ENCODE peak calls at places on chromosomes 4 and X, in five cellular contexts. One of them, this sample, is unnamed.

GRCh38 chr4:141223418-141223817 is 2.7 kb downstream of the ZNF330 start:
- DNase-seq in NB4: no peak
- DNase-seq in IMR-90: no peak
- DNase-seq in sigmoid colon: no peak
- DNase-seq in ovary: no peak
- DNase-seq in this sample: no peak

GRCh38 chrX:70755850-70756249 is 152.7 kb downstream of the TEX11 start:
- DNase-seq in NB4: no peak
- DNase-seq in IMR-90: no peak
- DNase-seq in sigmoid colon: no peak
- DNase-seq in ovary: no peak
- DNase-seq in this sample: no peak

GRCh38 chr4:86934147-86934771 is 552 bp upstream of the AFF1 start:
- DNase-seq in NB4: peak
- DNase-seq in IMR-90: no peak
- DNase-seq in sigmoid colon: no peak
- DNase-seq in ovary: no peak
- DNase-seq in this sample: peak

GRCh38 chr4:164956766-164957643 is 20.5 kb downstream of the TRIM61 start:
- DNase-seq in NB4: no peak
- DNase-seq in IMR-90: peak
- DNase-seq in sigmoid colon: peak
- DNase-seq in ovary: peak
- DNase-seq in this sample: peak

GRCh38 chr4:109873791-109874514 is 26.0 kb downstream of the LRIT3 start:
- DNase-seq in NB4: no peak
- DNase-seq in IMR-90: peak
- DNase-seq in sigmoid colon: no peak
- DNase-seq in ovary: no peak
- DNase-seq in this sample: no peak

GRCh38 chr4:177214935-177215334 is 94.7 kb upstream of the NEIL3 start:
- DNase-seq in NB4: no peak
- DNase-seq in IMR-90: peak
- DNase-seq in sigmoid colon: no peak
- DNase-seq in ovary: no peak
- DNase-seq in this sample: no peak

GRCh38 chrX:72714471-72714916 is 388 bp upstream of the PHKA1 start:
- DNase-seq in NB4: peak
- DNase-seq in IMR-90: peak
- DNase-seq in sigmoid colon: peak
- DNase-seq in ovary: peak
- DNase-seq in this sample: peak

GRCh38 chr4:6829077-6829476 is 46.5 kb downstream of the KIAA0232 start:
- DNase-seq in NB4: no peak
- DNase-seq in IMR-90: no peak
- DNase-seq in sigmoid colon: no peak
- DNase-seq in ovary: no peak
- DNase-seq in this sample: no peak

GRCh38 chr4:86358176-86358701 is 1.6 kb downstream of the MAPK10 start:
- DNase-seq in NB4: no peak
- DNase-seq in IMR-90: peak
- DNase-seq in sigmoid colon: no peak
- DNase-seq in ovary: no peak
- DNase-seq in this sample: no peak

GRCh38 chr4:25085621-25086020 is 54.9 kb upstream of the LGI2 start:
- DNase-seq in NB4: no peak
- DNase-seq in IMR-90: no peak
- DNase-seq in sigmoid colon: no peak
- DNase-seq in ovary: no peak
- DNase-seq in this sample: no peak

GRCh38 chrX:8447367-8447766 is 17.3 kb upstream of the VCX3B start:
- DNase-seq in NB4: no peak
- DNase-seq in IMR-90: no peak
- DNase-seq in sigmoid colon: no peak
- DNase-seq in ovary: no peak
- DNase-seq in this sample: no peak

GRCh38 chr4:65599335-65599734 is 71.0 kb downstream of the EPHA5 start:
- DNase-seq in NB4: no peak
- DNase-seq in IMR-90: peak
- DNase-seq in sigmoid colon: no peak
- DNase-seq in ovary: no peak
- DNase-seq in this sample: no peak

GRCh38 chr4:139154952-139155557 is 22.0 kb downstream of the ELF2 start:
- DNase-seq in NB4: no peak
- DNase-seq in IMR-90: no peak
- DNase-seq in sigmoid colon: no peak
- DNase-seq in ovary: no peak
- DNase-seq in this sample: no peak

GRCh38 chr4:3205995-3206394 is 43.0 kb upstream of the MSANTD1 start:
- DNase-seq in NB4: no peak
- DNase-seq in IMR-90: no peak
- DNase-seq in sigmoid colon: no peak
- DNase-seq in ovary: peak
- DNase-seq in this sample: no peak

GRCh38 chr4:3202836-3203820 is 45.8 kb upstream of the MSANTD1 start:
- DNase-seq in NB4: peak
- DNase-seq in IMR-90: no peak
- DNase-seq in sigmoid colon: no peak
- DNase-seq in ovary: no peak
- DNase-seq in this sample: no peak

GRCh38 chr4:3201718-3202702 is 46.9 kb upstream of the MSANTD1 start:
- DNase-seq in NB4: peak
- DNase-seq in IMR-90: peak
- DNase-seq in sigmoid colon: no peak
- DNase-seq in ovary: no peak
- DNase-seq in this sample: no peak

GRCh38 chr4:3206439-3207100 is 42.4 kb upstream of the MSANTD1 start:
- DNase-seq in NB4: no peak
- DNase-seq in IMR-90: no peak
- DNase-seq in sigmoid colon: no peak
- DNase-seq in ovary: peak
- DNase-seq in this sample: no peak

GRCh38 chr4:3204021-3204431 is 44.9 kb upstream of the MSANTD1 start:
- DNase-seq in NB4: no peak
- DNase-seq in IMR-90: peak
- DNase-seq in sigmoid colon: peak
- DNase-seq in ovary: peak
- DNase-seq in this sample: no peak
- TF ChIP-seq POLR2A in NB4: no peak
- TF ChIP-seq POLR2A in IMR-90: no peak
- TF ChIP-seq POLR2A in sigmoid colon: no peak
- TF ChIP-seq POLR2A in ovary: no peak
- TF ChIP-seq POLR2A in this sample: no peak

GRCh38 chrX:24508375-24508774 is 43.3 kb downstream of the PDK3 start:
- DNase-seq in NB4: no peak
- DNase-seq in IMR-90: no peak
- DNase-seq in sigmoid colon: no peak
- DNase-seq in ovary: no peak
- DNase-seq in this sample: no peak
- TF ChIP-seq POLR2A in NB4: no peak
- TF ChIP-seq POLR2A in IMR-90: no peak
- TF ChIP-seq POLR2A in sigmoid colon: no peak
- TF ChIP-seq POLR2A in ovary: no peak
- TF ChIP-seq POLR2A in this sample: no peak

DNA sequence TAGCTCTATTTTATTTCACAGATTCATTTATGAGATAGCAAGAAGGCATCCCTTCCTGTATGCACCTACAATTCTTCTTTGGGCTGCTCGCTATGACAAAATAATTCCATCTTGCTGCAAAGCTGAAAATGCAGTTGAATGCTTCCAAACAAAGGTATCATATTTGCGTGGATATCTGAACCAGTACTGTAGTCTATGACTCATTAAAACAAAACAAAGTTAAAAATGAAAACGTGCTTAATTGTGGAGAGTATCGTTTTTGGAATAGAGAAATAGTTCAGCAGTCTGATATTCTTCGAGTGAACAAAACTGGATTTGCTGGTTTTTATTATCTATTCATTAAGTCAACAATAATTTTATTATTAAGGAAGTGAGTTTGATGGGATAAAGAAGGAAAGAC is 6.3 kb downstream of the AFP start:
- DNase-seq in NB4: no peak
- DNase-seq in IMR-90: no peak
- DNase-seq in sigmoid colon: no peak
- DNase-seq in ovary: no peak
- DNase-seq in this sample: no peak
- TF ChIP-seq POLR2A in NB4: no peak
- TF ChIP-seq POLR2A in IMR-90: no peak
- TF ChIP-seq POLR2A in sigmoid colon: no peak
- TF ChIP-seq POLR2A in ovary: no peak
- TF ChIP-seq POLR2A in this sample: no peak

DNA sequence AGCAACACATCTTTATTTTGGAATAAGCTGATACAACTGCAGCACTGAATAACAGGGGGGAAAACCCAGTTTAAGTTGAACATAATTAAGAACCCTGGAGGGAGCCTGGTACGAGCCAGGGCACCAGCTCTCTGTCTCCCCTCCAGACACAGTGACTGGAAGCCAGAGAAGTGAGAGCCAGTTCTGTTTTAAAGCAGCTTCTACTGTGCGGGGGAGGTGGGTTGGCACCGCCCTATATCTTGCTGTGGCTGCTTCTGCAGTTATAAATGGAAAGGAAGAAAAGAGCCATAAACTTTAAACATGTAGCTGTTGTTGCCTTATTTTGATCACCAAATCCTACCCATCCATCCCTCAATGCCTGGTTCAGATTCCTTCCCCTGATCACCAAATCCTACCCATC is 207.9 kb upstream of the ANXA3 start:
- DNase-seq in NB4: no peak
- DNase-seq in IMR-90: no peak
- DNase-seq in sigmoid colon: no peak
- DNase-seq in ovary: no peak
- DNase-seq in this sample: no peak
- TF ChIP-seq POLR2A in NB4: no peak
- TF ChIP-seq POLR2A in IMR-90: no peak
- TF ChIP-seq POLR2A in sigmoid colon: no peak
- TF ChIP-seq POLR2A in ovary: no peak
- TF ChIP-seq POLR2A in this sample: no peak

GRCh38 chr4:152156448-152156847 is 379.4 kb downstream of the FBXW7 start:
- DNase-seq in NB4: no peak
- DNase-seq in IMR-90: no peak
- DNase-seq in sigmoid colon: no peak
- DNase-seq in ovary: no peak
- DNase-seq in this sample: no peak
- TF ChIP-seq POLR2A in NB4: no peak
- TF ChIP-seq POLR2A in IMR-90: no peak
- TF ChIP-seq POLR2A in sigmoid colon: no peak
- TF ChIP-seq POLR2A in ovary: no peak
- TF ChIP-seq POLR2A in this sample: no peak

GRCh38 chr4:153485860-153486259 is 19.7 kb downstream of the TMEM131L start:
- DNase-seq in NB4: no peak
- DNase-seq in IMR-90: no peak
- DNase-seq in sigmoid colon: no peak
- DNase-seq in ovary: no peak
- DNase-seq in this sample: no peak

GRCh38 chr4:153486281-153487151 is 20.4 kb downstream of the TMEM131L start:
- DNase-seq in NB4: no peak
- DNase-seq in IMR-90: peak
- DNase-seq in sigmoid colon: no peak
- DNase-seq in ovary: no peak
- DNase-seq in this sample: no peak

GRCh38 chr4:153488719-153489384 is 22.7 kb downstream of the TMEM131L start:
- DNase-seq in NB4: no peak
- DNase-seq in IMR-90: no peak
- DNase-seq in sigmoid colon: no peak
- DNase-seq in ovary: no peak
- DNase-seq in this sample: no peak

GRCh38 chr4:153489856-153490558 is 23.8 kb downstream of the TMEM131L start:
- DNase-seq in NB4: no peak
- DNase-seq in IMR-90: peak
- DNase-seq in sigmoid colon: no peak
- DNase-seq in ovary: no peak
- DNase-seq in this sample: no peak

GRCh38 chr4:153488006-153488718 is 22.0 kb downstream of the TMEM131L start:
- DNase-seq in NB4: no peak
- DNase-seq in IMR-90: peak
- DNase-seq in sigmoid colon: no peak
- DNase-seq in ovary: no peak
- DNase-seq in this sample: no peak
- TF ChIP-seq POLR2A in NB4: no peak
- TF ChIP-seq POLR2A in IMR-90: no peak
- TF ChIP-seq POLR2A in sigmoid colon: no peak
- TF ChIP-seq POLR2A in ovary: no peak
- TF ChIP-seq POLR2A in this sample: no peak

DNA sequence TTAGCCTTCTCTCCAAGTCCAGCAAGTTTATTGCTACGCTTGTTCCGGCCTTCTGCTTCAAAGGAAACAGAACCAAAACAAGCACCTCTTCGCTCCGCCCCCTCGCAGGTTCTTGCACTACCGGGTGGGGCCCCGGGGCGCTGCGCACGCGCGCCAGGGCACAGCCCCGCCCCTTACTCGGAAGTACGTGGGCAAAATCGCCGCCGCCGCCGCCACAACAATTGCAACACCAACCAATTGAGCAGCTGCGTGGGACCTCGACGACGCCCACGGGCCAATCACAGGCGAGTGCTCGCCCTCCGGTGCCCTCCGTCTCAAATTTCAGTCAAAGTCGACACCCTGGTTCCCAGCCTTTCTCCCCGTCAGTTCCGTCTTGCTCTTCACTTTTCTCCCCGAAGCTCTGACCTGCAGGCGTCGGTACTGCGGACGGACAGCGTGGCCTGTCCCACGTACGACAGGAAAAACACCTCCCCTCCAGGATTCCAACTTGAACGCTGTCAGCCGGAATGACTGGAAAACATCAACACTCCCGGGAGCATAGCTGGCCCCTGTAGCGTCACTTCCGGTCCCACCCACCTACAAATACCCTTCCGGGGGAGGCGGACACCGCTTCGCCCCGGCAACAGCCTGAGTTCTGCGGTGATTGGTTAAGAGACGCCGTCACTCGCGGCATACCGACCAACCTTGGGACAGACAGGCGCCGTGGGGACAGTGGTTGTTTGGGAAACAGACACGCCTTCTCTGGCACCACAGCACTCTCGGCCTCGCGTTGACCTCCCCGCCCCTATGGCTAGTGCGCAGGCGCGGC is 624 bp upstream of the OTUD5 start:
- DNase-seq in NB4: peak
- DNase-seq in IMR-90: peak
- DNase-seq in sigmoid colon: peak
- DNase-seq in ovary: peak
- DNase-seq in this sample: peak
- TF ChIP-seq POLR2A in NB4: peak
- TF ChIP-seq POLR2A in IMR-90: peak
- TF ChIP-seq POLR2A in sigmoid colon: peak
- TF ChIP-seq POLR2A in ovary: peak
- TF ChIP-seq POLR2A in this sample: peak

DNA sequence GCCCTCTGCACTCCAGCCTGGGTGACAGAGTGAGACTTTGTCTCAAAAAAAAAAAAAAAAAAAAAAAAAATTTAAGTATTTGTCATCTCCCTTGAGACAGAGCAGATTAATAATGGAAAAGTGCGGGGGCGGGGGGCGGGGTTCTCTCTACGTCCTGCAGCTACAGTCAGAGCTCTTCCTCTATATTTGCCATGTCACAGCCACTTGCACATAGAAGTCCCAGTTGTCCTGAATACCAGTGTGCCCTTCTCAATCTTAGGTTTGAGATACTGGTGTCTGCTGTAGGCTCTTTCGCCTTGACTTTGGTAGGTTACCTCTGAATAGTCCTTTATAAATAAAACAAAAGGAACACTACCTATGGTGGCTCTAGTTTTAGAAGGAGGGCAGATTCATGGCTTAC is 237.8 kb upstream of the PGRMC2 start:
- DNase-seq in NB4: peak
- DNase-seq in IMR-90: peak
- DNase-seq in sigmoid colon: no peak
- DNase-seq in ovary: no peak
- DNase-seq in this sample: no peak
- TF ChIP-seq POLR2A in NB4: no peak
- TF ChIP-seq POLR2A in IMR-90: peak
- TF ChIP-seq POLR2A in sigmoid colon: no peak
- TF ChIP-seq POLR2A in ovary: no peak
- TF ChIP-seq POLR2A in this sample: no peak